ENCODE peak calls at places on chromosomes 11 and 22, in six cellular contexts. G, W, X, N, Z and F are unnamed samples.

GRCh38 chr11:7677071-7677470 is 3.8 kb upstream of the CYB5R2 start:
- DNase-seq in X (no peak), W (no peak), Z (no peak), N (no peak), G (no peak), F (no peak)

GRCh38 chr11:100994966-100995365 is 134.6 kb downstream of the PGR start:
- DNase-seq in Z (no peak), N (no peak), G (no peak), W (no peak), X (no peak), F (no peak)

GRCh38 chr22:37309221-37310074 is 27.1 kb downstream of the CYTH4 start:
- DNase-seq in W (no peak), G (no peak), N (no peak), Z (no peak), X (peak; percentile 82), F (no peak)

GRCh38 chr11:128045094-128045725 is 542.1 kb downstream of the ETS1 start:
- DNase-seq in W (no peak), X (no peak), Z (no peak), G (no peak), N (no peak), F (no peak)

GRCh38 chr11:10659339-10660216 is 34.0 kb downstream of the IRAG1 start:
- DNase-seq in N (no peak), Z (no peak), W (peak; percentile 61), X (no peak), G (no peak), F (peak; percentile 58)

GRCh38 chr22:45077286-45077685 is 67.5 kb upstream of the PHF21B start:
- DNase-seq in G (no peak), X (no peak), W (no peak), Z (no peak), N (no peak), F (no peak)

GRCh38 chr11:129279326-129280026 is 87.4 kb upstream of the ARHGAP32 start:
- DNase-seq in W (peak; percentile 4), N (peak; percentile 79), Z (peak; percentile 69), X (peak; percentile 86), G (peak; percentile 70), F (peak; percentile 79)

GRCh38 chr11:84313830-84314359 is 1027.7 kb upstream of the CCDC90B start:
- DNase-seq in X (no peak), N (no peak), G (no peak), Z (no peak), W (no peak), F (no peak)

GRCh38 chr22:49968313-49968830 is 7.8 kb downstream of the PIM3 start:
- DNase-seq in Z (no peak), G (peak; percentile 50), W (peak; percentile 1), X (peak; percentile 47), N (no peak), F (peak; percentile 35)

GRCh38 chr11:57311109-57311936 is 13.4 kb downstream of the TNKS1BP1 start:
- DNase-seq in N (peak; percentile 95), X (peak; percentile 58), W (peak; percentile 92), Z (peak; percentile 90), G (no peak), F (peak; percentile 97)

GRCh38 chr11:57309106-57310059 is 15.4 kb downstream of the TNKS1BP1 start:
- DNase-seq in W (no peak), X (no peak), G (no peak), N (no peak), Z (no peak), F (no peak)

GRCh38 chr11:57310091-57310490 is 14.7 kb downstream of the TNKS1BP1 start:
- DNase-seq in W (no peak), N (no peak), G (no peak), Z (no peak), X (no peak), F (no peak)

GRCh38 chr11:57312511-57313021 is 12.2 kb downstream of the TNKS1BP1 start:
- DNase-seq in Z (no peak), X (no peak), G (no peak), N (no peak), W (no peak), F (peak; percentile 47)

GRCh38 chr11:57310630-57311086 is 14.1 kb downstream of the TNKS1BP1 start:
- DNase-seq in N (peak; percentile 84), Z (no peak), W (no peak), G (no peak), X (no peak), F (no peak)
- H3K4me3 ChIP-seq in N (no peak overlapping the region), Z (peak overlapping the region; percentile 55), W (peak overlapping the region; percentile 80), G (peak overlapping the region; percentile 41), X (no peak overlapping the region), F (peak overlapping the region; percentile 63)

GRCh38 chr22:29716814-29717213 is 3.0 kb upstream of the CABP7 start:
- DNase-seq in G (peak; percentile 72), Z (peak; percentile 56), N (peak; percentile 63), W (no peak), X (no peak), F (peak; percentile 58)

GRCh38 chr22:29715240-29715639 is 4.6 kb upstream of the CABP7 start:
- DNase-seq in Z (no peak), N (no peak), G (no peak), W (no peak), X (no peak), F (no peak)

GRCh38 chr22:29713156-29713715 is 6.6 kb upstream of the CABP7 start:
- DNase-seq in G (no peak), X (no peak), N (no peak), Z (no peak), W (no peak), F (no peak)

GRCh38 chr22:29717789-29718188 is 2.0 kb upstream of the CABP7 start:
- DNase-seq in G (no peak), X (no peak), W (no peak), N (no peak), Z (no peak), F (no peak)

GRCh38 chr22:29715705-29716104 is 4.1 kb upstream of the CABP7 start:
- DNase-seq in Z (no peak), X (no peak), W (no peak), N (no peak), G (no peak), F (no peak)
- H3K27me3 ChIP-seq in Z (peaks cover 9% of the 10 kb centered on the region), X (peaks cover 10% of the 10 kb centered on the region), W (peaks cover under 1% of the 10 kb centered on the region), N (no peaks in the 10 kb centered on the region), G (no peaks in the 10 kb centered on the region), F (no peaks in the 10 kb centered on the region)

DNA sequence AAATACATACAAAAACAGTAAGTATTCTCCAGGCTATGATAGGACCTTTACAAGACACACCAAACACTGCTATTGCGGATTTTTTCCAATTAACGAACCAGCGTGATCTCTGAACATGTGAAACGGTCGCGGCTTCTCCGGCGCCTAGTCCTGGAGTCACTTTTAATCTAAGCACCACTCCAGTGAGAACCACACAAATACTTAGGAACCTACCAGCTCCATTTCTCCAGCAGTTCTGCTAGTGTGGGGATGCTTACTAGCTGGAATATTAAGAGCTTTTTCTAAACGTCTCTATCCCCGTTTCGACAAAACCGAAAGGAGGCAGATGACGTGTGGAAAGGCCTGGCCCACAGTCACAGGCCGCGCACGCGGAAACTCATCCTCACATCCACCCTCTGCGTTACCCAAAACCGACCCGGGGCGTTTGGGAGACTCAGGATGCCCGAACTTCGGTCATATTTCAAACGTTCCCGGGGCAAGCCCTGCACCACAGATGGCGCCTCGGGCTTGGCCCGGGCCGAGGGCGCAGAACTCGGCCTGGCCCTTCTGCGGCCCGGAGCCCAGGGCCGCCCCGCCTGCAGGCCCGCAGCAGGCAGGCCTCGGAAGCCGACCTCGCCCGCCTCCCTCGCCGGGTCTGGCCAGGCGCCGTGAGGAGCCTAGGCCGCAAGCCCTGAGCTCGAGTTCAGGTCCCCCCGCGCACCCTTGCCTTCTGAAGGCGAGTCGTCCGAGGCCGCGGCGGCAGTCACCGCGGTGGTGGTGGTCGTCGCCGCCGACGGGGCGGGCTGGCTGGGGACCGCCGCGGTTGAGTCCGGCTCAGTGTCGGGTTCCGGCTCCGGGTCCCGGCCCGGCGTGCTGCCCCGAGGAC is 546 bp downstream of the FNBP4 start:
- DNase-seq in W (no peak), N (peak; percentile 70), X (peak; percentile 78), Z (peak; percentile 69), G (peak; percentile 51), F (peak; percentile 73)
- H3K4me3 ChIP-seq in W (peak overlapping the region; percentile 89), N (peak overlapping the region; percentile 64), X (peak overlapping the region; percentile 79), Z (peak overlapping the region; percentile 100), G (peak overlapping the region; percentile 95), F (peak overlapping the region; percentile 72)

GRCh38 chr22:19717181-19717580 is 2.9 kb downstream of the SEPTIN5 start:
- DNase-seq in W (no peak), N (no peak), G (no peak), Z (no peak), X (no peak), F (peak; percentile 47)
- H3K27me3 ChIP-seq in W (no peaks in the 10 kb centered on the region), N (no peaks in the 10 kb centered on the region), G (no peaks in the 10 kb centered on the region), Z (no peaks in the 10 kb centered on the region), X (peaks cover 12% of the 10 kb centered on the region), F (no peaks in the 10 kb centered on the region)

GRCh38 chr11:134120921-134121526 is 52.2 kb downstream of the JAM3 start:
- DNase-seq in W (no peak), Z (peak; percentile 53), N (no peak), G (peak; percentile 84), X (no peak), F (peak; percentile 49)

GRCh38 chr11:134120143-134120850 is 51.4 kb downstream of the JAM3 start:
- DNase-seq in W (no peak), Z (peak; percentile 74), N (no peak), G (peak; percentile 70), X (no peak), F (peak; percentile 70)

GRCh38 chr11:134125507-134125906 is 56.6 kb downstream of the JAM3 start:
- DNase-seq in Z (no peak), N (no peak), W (no peak), G (no peak), X (no peak), F (no peak)

GRCh38 chr11:134126197-134126822 is 57.4 kb downstream of the JAM3 start:
- DNase-seq in X (no peak), W (no peak), Z (no peak), N (no peak), G (peak; percentile 84), F (no peak)

DNA sequence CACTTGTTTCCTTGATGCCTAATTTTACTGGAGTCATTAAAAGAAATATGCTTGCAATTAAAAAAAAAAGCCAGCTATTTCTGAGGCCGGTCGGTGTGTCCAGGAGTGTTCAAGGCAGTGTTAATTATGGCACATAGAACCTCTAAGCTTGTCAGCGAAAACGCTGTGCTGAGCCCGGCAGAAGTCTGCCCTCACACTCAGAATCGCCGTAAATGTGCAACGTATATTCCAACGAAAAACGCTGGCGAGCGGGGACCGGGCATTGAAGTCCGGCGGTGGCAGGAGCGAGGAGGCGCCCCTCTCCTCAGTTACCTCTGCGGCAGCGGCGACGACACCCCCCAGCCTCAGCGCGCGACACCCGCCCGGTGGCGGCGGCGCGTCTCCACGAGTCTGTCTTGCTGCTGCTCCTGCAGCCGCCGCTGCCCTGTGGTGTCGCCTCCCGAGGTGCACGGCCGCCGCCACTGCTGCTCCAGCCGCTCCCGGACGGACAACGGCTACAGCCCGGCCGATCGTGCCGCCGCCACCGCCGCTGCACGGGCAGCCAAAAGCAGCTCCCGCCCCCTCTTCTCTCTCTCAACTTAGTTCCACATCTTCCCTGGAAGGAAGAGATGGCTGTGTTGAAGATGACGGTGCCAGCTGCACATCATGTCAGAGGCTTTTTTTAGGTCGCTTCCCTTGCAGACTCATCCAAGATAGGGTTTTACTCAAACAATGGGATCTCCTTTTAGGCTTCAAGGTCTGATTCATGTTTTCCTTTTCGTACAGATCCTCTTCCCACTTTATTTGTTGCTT is 56.0 kb downstream of the JAM3 start:
- DNase-seq in Z (peak; percentile 52), X (no peak), G (peak; percentile 79), W (no peak), N (peak; percentile 28), F (no peak)
- H3K4me3 ChIP-seq in Z (peak overlapping the region; percentile 56), X (no peak overlapping the region), G (peak overlapping the region; percentile 56), W (peak overlapping the region; percentile 75), N (no peak overlapping the region), F (peak overlapping the region; percentile 40)

DNA sequence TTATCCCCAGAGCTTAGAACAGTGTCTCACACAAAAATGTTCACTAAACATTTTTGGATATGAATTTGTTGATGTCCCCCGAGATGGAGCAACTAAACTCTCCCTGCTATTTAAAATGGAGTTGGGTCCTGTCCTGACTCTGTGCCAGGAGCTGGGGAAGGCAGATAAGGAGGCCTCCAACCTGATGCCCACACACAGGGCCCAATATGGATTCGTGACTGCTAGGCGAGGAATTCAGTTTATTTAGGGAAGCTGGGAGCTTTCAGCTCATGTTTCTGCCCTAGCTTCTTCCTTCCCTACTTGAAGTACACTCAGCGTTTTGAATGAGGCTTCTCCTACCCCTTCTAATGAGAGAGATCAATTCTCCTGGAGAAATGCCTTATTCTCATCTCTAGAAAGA is 373.0 kb upstream of the LARGE1 start:
- DNase-seq in Z (peak; percentile 10), G (no peak), X (no peak), W (no peak), N (no peak), F (no peak)
- H3K27me3 ChIP-seq in Z (no peaks in the 10 kb centered on the region), G (no peaks in the 10 kb centered on the region), X (no peaks in the 10 kb centered on the region), W (no peaks in the 10 kb centered on the region), N (no peaks in the 10 kb centered on the region), F (no peaks in the 10 kb centered on the region)